ENCODE peak calls at places on chromosomes 16 and 17, in four cellular contexts. M is astrocyte of the spinal cord, T is cardiac fibroblast, Q is foreskin fibroblast. A is an unnamed sample.
A peak's percentile ranks its signal among the peaks of the same experiment; 100 is the strongest.

GRCh38 chr16:55539488-55539887 is 27.0 kb upstream of the CAPNS2 start:
- DNase-seq in M (no peak), T (no peak), Q (no peak), A (no peak)

GRCh38 chr16:27181020-27181419 is 22.3 kb upstream of the KDM8 start:
- DNase-seq in M (no peak), T (no peak), Q (no peak), A (no peak)

GRCh38 chr17:31808521-31808920 is 50.5 kb downstream of the COPRS start:
- DNase-seq in M (no peak), T (no peak), Q (no peak), A (no peak)

GRCh38 chr17:64662774-64663367 is 764 bp upstream of the SMURF2 start:
- DNase-seq in M (no peak), T (no peak), Q (no peak), A (no peak)

GRCh38 chr16:19291459-19291858 is 5.9 kb downstream of the CLEC19A start:
- DNase-seq in M (no peak), T (peak; percentile 2), Q (no peak), A (no peak)

GRCh38 chr17:78142113-78142861 is 3.9 kb upstream of the C17orf99 start:
- DNase-seq in M (peak; percentile 55), T (no peak), Q (peak; percentile 79), A (no peak)

GRCh38 chr17:78127888-78128615 is 503 bp downstream of the TMC6 start:
- DNase-seq in M (no peak), T (no peak), Q (no peak), A (no peak)

GRCh38 chr16:79839851-79840321 is 239.3 kb upstream of the MAF start:
- DNase-seq in M (no peak), T (peak; percentile 6), Q (no peak), A (no peak)

GRCh38 chr16:53154513-53154912 is 99.7 kb downstream of the CHD9 start:
- DNase-seq in M (no peak), T (no peak), Q (peak; percentile 49), A (no peak)

GRCh38 chr16:24010440-24011089 is 174.8 kb downstream of the PRKCB start:
- DNase-seq in M (peak; percentile 39), T (peak; percentile 76), Q (peak; percentile 40), A (peak; percentile 4)

GRCh38 chr17:10772425-10773380 is 31.2 kb downstream of the TMEM238L start:
- DNase-seq in M (no peak), T (no peak), Q (peak; percentile 18), A (no peak)

GRCh38 chr17:48731355-48731754 is 2.8 kb upstream of the HOXB13 start:
- DNase-seq in M (no peak), T (no peak), Q (no peak), A (no peak)

GRCh38 chr16:20884240-20884556 is 16.0 kb downstream of the DCUN1D3 start:
- DNase-seq in M (peak; percentile 87), T (peak; percentile 74), Q (peak; percentile 87), A (no peak)

GRCh38 chr17:31598388-31598760 is 206.9 kb downstream of the RAB11FIP4 start:
- DNase-seq in M (no peak), T (no peak), Q (no peak), A (no peak)

GRCh38 chr17:34393401-34393800 is 30.4 kb upstream of the CCL1 start:
- DNase-seq in M (no peak), T (no peak), Q (no peak), A (no peak)

GRCh38 chr17:10875411-10875810 is 37.5 kb upstream of the PIRT start:
- DNase-seq in M (no peak), T (peak; percentile 2), Q (peak; percentile 3), A (no peak)

GRCh38 chr16:59683709-59684108 is 949.6 kb upstream of the GOT2 start:
- DNase-seq in M (no peak), T (no peak), Q (peak; percentile 21), A (no peak)

GRCh38 chr16:54503436-54503835 is 216.8 kb upstream of the IRX3 start:
- DNase-seq in M (no peak), T (peak; percentile 61), Q (peak; percentile 15), A (no peak)

GRCh38 chr17:40322417-40323315 is 13.7 kb downstream of the RARA start:
- DNase-seq in M (peak; percentile 84), T (peak; percentile 92), Q (peak; percentile 80), A (no peak)

GRCh38 chr16:23227529-23227928 is 45.0 kb downstream of the SCNN1G start:
- DNase-seq in M (no peak), T (no peak), Q (no peak), A (no peak)

GRCh38 chr16:9123871-9124270 is 32.4 kb downstream of the HAPSTR1 start:
- DNase-seq in M (no peak), T (no peak), Q (no peak), A (no peak)

GRCh38 chr16:10678655-10679054 is 16.1 kb downstream of the TEKT5 start:
- DNase-seq in M (no peak), T (no peak), Q (no peak), A (no peak)

GRCh38 chr16:73047536-73048291 is at the start of gene ZFHX3:
- DNase-seq in M (peak; percentile 70), T (peak; percentile 71), Q (peak; percentile 81), A (no peak)

DNA sequence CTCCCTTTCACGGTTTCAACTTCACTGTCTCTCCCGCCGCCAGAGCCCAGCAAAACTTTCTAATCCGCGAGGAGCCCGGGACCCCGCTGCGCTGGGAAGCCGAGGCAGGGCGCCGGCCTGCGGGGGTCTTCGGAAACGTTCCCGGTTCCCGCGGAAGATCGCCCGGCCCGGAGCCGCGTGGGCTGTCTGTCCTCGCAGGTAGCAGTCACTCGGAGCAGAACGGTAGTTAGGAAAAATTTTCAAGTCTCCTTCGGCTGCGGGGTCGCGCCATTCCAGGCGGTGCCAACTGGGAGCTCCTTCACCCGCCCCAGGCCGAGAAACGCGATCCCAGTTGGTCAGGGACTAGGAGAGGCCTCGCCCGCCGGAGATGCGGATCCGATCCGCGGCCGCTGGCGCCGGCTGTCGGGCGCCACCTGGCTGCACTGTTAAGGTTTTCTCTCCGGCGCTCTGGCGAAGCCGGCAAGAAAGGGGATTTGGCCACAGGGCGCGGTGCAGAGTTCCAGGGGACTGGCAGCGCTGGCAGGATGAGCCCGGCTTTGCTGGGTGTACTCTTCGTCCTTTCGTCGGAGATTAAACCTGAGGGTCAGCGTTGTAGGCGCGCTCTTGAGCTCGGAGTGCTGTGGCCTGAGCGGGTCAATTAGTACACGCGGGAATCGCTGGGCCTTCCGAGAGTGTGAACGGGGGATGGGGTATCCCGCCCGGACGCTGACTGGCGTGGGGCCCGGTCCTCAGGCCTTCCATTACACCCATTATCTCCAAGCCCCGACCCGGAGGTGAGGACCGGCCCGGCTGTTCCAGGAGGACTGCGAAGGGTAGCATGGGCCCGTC is 135.4 kb downstream of the KCNJ12 start:
- DNase-seq in M (peak; percentile 84), T (peak; percentile 87), Q (peak; percentile 93), A (peak; percentile 7)
- TF ChIP-seq CTCF in M (peak; percentile 82), T (peak; percentile 82), Q (peak; percentile 82), A (peak; percentile 87)

GRCh38 chr16:85113913-85114312 is 1.6 kb upstream of the CIBAR2 start:
- DNase-seq in M (no peak), T (no peak), Q (no peak), A (no peak)

GRCh38 chr16:85110105-85110504 is 2.2 kb downstream of the CIBAR2 start:
- DNase-seq in M (no peak), T (no peak), Q (no peak), A (no peak)

GRCh38 chr16:85112364-85112763 is at the start of gene CIBAR2:
- DNase-seq in M (no peak), T (no peak), Q (no peak), A (no peak)

GRCh38 chr16:85113168-85113733 is 979 bp upstream of the CIBAR2 start:
- DNase-seq in M (no peak), T (no peak), Q (no peak), A (no peak)

GRCh38 chr16:85111184-85111583 is 1.1 kb downstream of the CIBAR2 start:
- DNase-seq in M (no peak), T (no peak), Q (no peak), A (no peak)
- H3K4me3 ChIP-seq in M (no peak overlapping the region), T (no peak overlapping the region), Q (no peak overlapping the region), A (no peak overlapping the region)

DNA sequence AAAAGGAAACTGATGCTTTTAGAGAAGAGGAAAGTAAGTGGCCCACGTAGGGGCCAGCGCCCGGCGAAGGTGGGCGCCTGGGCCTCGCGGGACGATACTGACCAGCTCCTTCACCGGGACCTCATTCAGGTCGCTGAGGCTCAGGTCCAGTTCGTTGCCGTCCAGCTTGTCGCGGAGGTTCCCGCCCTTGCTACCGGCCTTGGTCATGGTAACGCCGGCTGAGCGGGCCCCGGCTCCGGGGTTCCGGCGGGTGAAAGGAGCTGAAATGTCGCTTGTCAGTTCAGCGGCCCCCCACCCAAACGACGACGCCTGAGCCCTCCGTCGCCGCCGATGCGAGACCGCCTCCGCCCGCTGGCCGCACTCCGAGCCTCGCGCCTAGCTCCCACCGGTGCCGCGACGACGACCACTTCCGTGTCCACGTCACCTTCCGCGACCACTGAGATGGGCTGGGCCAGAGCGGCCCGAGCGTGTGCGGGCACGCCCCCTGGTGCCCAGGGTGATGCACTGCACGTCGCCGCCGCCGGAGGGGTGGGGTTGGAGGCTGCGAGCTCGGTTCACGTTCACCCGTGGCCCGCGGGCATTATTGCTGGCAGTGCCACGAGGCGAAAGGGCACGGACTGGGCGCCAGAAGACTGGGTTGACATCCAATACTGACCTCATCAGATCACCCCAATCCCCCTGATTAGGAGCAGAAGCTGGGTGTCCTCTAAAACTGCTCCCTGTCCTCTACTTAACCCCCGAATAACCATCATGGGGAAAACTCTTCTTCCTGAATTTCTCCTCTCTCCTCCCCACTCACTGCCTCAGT is at the start of gene LRRC59:
- DNase-seq in M (peak; percentile 78), T (peak; percentile 86), Q (peak; percentile 95), A (peak; percentile 24)
- TF ChIP-seq CTCF in M (peak; percentile 93), T (peak; percentile 90), Q (peak; percentile 90), A (peak; percentile 98)

GRCh38 chr16:1103649-1104005 is 7.6 kb upstream of the C1QTNF8 start:
- DNase-seq in M (no peak), T (no peak), Q (no peak), A (no peak)
- H3K4me3 ChIP-seq in M (no peak overlapping the region), T (no peak overlapping the region), Q (no peak overlapping the region), A (no peak overlapping the region)

GRCh38 chr17:59107306-59107670 is 608 bp upstream of the TRIM37 start:
- DNase-seq in M (no peak), T (no peak), Q (no peak), A (no peak)

GRCh38 chr17:59105852-59106462 is 723 bp downstream of the TRIM37 start:
- DNase-seq in M (peak; percentile 31), T (peak; percentile 56), Q (peak; percentile 69), A (no peak)

GRCh38 chr17:59110973-59111372 is 4.3 kb upstream of the TRIM37 start:
- DNase-seq in M (no peak), T (no peak), Q (no peak), A (no peak)

GRCh38 chr17:59108400-59109102 is 1.9 kb upstream of the TRIM37 start:
- DNase-seq in M (no peak), T (no peak), Q (no peak), A (no peak)

DNA sequence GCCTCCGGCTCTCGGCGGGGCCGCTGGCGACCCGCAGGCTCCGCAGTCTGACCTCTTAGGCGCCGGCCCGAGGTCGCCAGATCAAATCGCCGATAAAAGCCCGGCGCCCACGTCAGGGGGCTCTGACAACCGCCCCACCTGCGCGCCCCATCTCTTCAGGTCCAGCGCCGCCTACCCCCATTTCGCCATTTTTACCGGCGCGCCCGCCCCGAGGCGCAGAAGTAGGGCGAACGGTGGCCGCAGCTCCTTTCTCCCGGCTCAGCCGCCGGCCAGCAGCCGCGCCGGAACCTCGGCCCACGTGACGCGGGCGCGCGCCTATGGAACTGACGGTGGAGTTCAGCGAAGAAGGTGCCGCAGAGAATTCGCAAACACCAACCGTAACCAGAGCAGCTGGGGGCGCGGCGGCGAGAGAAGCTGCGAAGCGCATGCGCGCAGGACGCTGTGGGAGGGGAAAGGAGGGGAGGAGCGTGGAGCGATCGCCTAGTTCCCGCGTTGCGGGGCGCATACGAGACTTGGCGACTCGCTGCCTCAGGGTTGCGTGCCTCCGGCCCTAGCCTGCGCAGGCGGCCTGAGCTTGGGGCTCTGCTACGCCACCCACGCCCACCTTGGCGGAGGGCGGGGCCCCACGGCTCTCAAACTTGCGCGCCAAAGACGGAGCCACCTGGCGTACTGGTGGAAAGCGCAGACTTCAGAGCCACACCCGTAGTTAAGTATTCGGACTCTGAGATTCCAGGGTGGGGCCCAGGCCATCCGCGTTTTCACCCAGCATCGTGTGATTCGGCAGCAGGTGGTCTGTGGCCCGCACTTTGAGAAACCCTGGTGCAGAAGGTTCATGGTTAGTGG is at the start of gene TRIM37:
- DNase-seq in M (peak; percentile 99), T (peak; percentile 99), Q (peak; percentile 100), A (peak; percentile 93)
- TF ChIP-seq CTCF in M (no peak), T (no peak), Q (no peak), A (peak; percentile 25)

A was measured in BJ.